ENCODE peak calls at places on chromosomes 16 and 17, in seven cellular contexts. I, Y, W, R, B, L and X are unnamed samples.

GRCh38 chr16:23496826-23497542 is 13.3 kb downstream of the GGA2 start:
- ATAC-seq in L (no peak), Y (peak; percentile 73), R (peak; percentile 80), B (peak; percentile 88), W (no peak), I (peak; percentile 74), X (no peak)

GRCh38 chr16:81151648-81152047 is 55.5 kb upstream of the GCSH start:
- ATAC-seq in L (no peak), B (no peak), W (no peak), Y (no peak), I (no peak), R (no peak), X (no peak)

GRCh38 chr17:81403671-81404534 is 8.6 kb downstream of the BAHCC1 start:
- ATAC-seq in R (no peak), B (peak; percentile 27), Y (no peak), W (no peak), L (no peak), I (no peak), X (no peak)

GRCh38 chr16:67475051-67475450 is 5.9 kb downstream of the ATP6V0D1 start:
- ATAC-seq in R (no peak), W (no peak), I (no peak), L (no peak), B (no peak), Y (no peak), X (no peak)

GRCh38 chr17:36092228-36092627 is 2.3 kb upstream of the CCL3 start:
- ATAC-seq in L (peak; percentile 38), I (no peak), Y (no peak), W (peak; percentile 46), R (no peak), B (no peak), X (peak; percentile 50)

GRCh38 chr17:55642741-55643140 is 79.9 kb downstream of the TMEM100 start:
- ATAC-seq in R (no peak), Y (no peak), L (no peak), I (no peak), W (no peak), B (no peak), X (no peak)

GRCh38 chr17:47975189-47975814 is 4.4 kb downstream of the CDK5RAP3 start:
- ATAC-seq in Y (no peak), R (no peak), L (no peak), W (no peak), B (no peak), I (no peak), X (no peak)

GRCh38 chr17:9434502-9435113 is 141.0 kb downstream of the STX8 start:
- ATAC-seq in L (no peak), B (no peak), Y (no peak), I (no peak), W (no peak), R (no peak), X (no peak)

GRCh38 chr16:25297151-25297787 is 39.6 kb upstream of the ZKSCAN2 start:
- ATAC-seq in W (no peak), Y (no peak), L (no peak), I (no peak), R (no peak), B (no peak), X (no peak)

GRCh38 chr16:69501956-69502457 is 63.8 kb upstream of the NFAT5 start:
- ATAC-seq in W (no peak), Y (peak; percentile 56), I (no peak), R (no peak), B (no peak), L (no peak), X (no peak)

GRCh38 chr16:324451-325334 is 27.8 kb downstream of the AXIN1 start:
- ATAC-seq in Y (no peak), I (no peak), W (peak; percentile 65), B (no peak), R (no peak), L (peak; percentile 35), X (peak; percentile 11)

GRCh38 chr16:4090476-4090875 is 25.8 kb downstream of the ADCY9 start:
- ATAC-seq in B (peak; percentile 75), I (peak; percentile 63), R (peak; percentile 60), W (no peak), Y (peak; percentile 76), L (no peak), X (no peak)

GRCh38 chr17:55265434-55266021 is 768 bp downstream of the HLF start:
- ATAC-seq in Y (peak; percentile 12), L (no peak), I (peak; percentile 53), B (peak; percentile 56), R (peak; percentile 38), W (no peak), X (peak; percentile 42)

GRCh38 chr16:30077656-30078055 is 1.9 kb downstream of the PPP4C start:
- ATAC-seq in W (no peak), B (no peak), L (no peak), R (no peak), I (no peak), Y (no peak), X (no peak)

GRCh38 chr17:78790552-78790951 is 8.5 kb upstream of the CYTH1 start:
- ATAC-seq in R (peak; percentile 48), L (no peak), I (no peak), W (no peak), Y (no peak), B (peak; percentile 46), X (no peak)

GRCh38 chr16:85612191-85612800 is 826 bp upstream of the GSE1 start:
- ATAC-seq in L (no peak), W (peak; percentile 6), I (peak; percentile 63), R (peak; percentile 52), Y (peak; percentile 48), B (peak; percentile 67), X (peak; percentile 10)

GRCh38 chr17:35896011-35896587 is 15.9 kb upstream of the CCL5 start:
- ATAC-seq in W (peak; percentile 67), B (peak; percentile 63), Y (no peak), I (peak; percentile 35), L (peak; percentile 56), R (peak; percentile 77), X (peak; percentile 81)

GRCh38 chr17:4978720-4979119 is 8.8 kb downstream of the CAMTA2 start:
- ATAC-seq in Y (no peak), W (no peak), B (peak; percentile 27), R (peak; percentile 71), L (no peak), I (peak; percentile 52), X (no peak)

GRCh38 chr16:62213763-62214162 is 177.5 kb upstream of the CDH8 start:
- ATAC-seq in Y (no peak), I (no peak), W (no peak), R (peak; percentile 40), L (no peak), B (peak; percentile 7), X (no peak)

GRCh38 chr17:47199627-47200324 is 9.4 kb upstream of the MYL4 start:
- ATAC-seq in W (no peak), I (peak; percentile 68), R (peak; percentile 79), Y (no peak), L (no peak), B (peak; percentile 49), X (no peak)